ENCODE peak calls at places on chromosomes 5 and 9, in five cellular contexts. C, W, A, Z and P are unnamed samples.
A peak's percentile ranks its signal among the peaks of the same experiment; 100 is the strongest.

GRCh38 chr5:172688735-172689572 is 47.9 kb downstream of the NEURL1B start:
- DNase-seq in Z (no peak), W (peak; percentile 24), C (peak; percentile 43), A (no peak), P (no peak)

GRCh38 chr9:131621551-131622321 is 76.4 kb downstream of the PRRT1B start:
- DNase-seq in W (peak; percentile 81), Z (no peak), A (no peak), C (peak; percentile 13), P (no peak)

GRCh38 chr9:69582544-69583297 is 89.5 kb downstream of the APBA1 start:
- DNase-seq in C (no peak), W (no peak), Z (no peak), A (no peak), P (no peak)

GRCh38 chr5:113230711-113231652 is 203.8 kb downstream of the TSSK1B start:
- DNase-seq in W (no peak), Z (no peak), C (no peak), A (no peak), P (peak; percentile 49)

GRCh38 chr9:35923927-35924763 is 14.9 kb downstream of the SPAAR start:
- DNase-seq in W (no peak), A (peak; percentile 87), Z (no peak), C (no peak), P (peak; percentile 95)

GRCh38 chr5:78060421-78060820 is 234.1 kb downstream of the AP3B1 start:
- DNase-seq in W (no peak), Z (no peak), C (no peak), A (no peak), P (no peak)

GRCh38 chr9:119963258-119963797 is 594.1 kb upstream of the BRINP1 start:
- DNase-seq in A (peak; percentile 97), W (no peak), C (no peak), Z (peak; percentile 27), P (peak; percentile 74)

GRCh38 chr5:107431998-107432397 is 238.7 kb downstream of the EFNA5 start:
- DNase-seq in W (no peak), A (no peak), C (no peak), Z (no peak), P (no peak)

GRCh38 chr9:10806873-10807272 is 194.1 kb upstream of the PTPRD start:
- DNase-seq in W (no peak), A (no peak), C (no peak), Z (no peak), P (no peak)

GRCh38 chr5:119330367-119331183 is 25.2 kb upstream of the TNFAIP8 start:
- DNase-seq in W (no peak), C (peak; percentile 47), A (no peak), Z (no peak), P (no peak)

GRCh38 chr5:68290260-68290674 is 74.7 kb downstream of the PIK3R1 start:
- DNase-seq in Z (no peak), A (no peak), W (no peak), C (no peak), P (no peak)

GRCh38 chr9:93265972-93266371 is 82.0 kb downstream of the WNK2 start:
- DNase-seq in A (no peak), C (no peak), Z (no peak), W (no peak), P (no peak)

GRCh38 chr9:96253059-96253696 is 48.8 kb downstream of the HSD17B3 start:
- DNase-seq in C (no peak), Z (no peak), W (peak; percentile 55), A (no peak), P (no peak)

GRCh38 chr5:137101544-137101943 is 397.6 kb downstream of the SPOCK1 start:
- DNase-seq in A (no peak), C (no peak), Z (no peak), W (no peak), P (no peak)

GRCh38 chr9:100756217-100756616 is 178.3 kb downstream of the CAVIN4 start:
- DNase-seq in W (no peak), Z (no peak), A (no peak), C (no peak), P (no peak)

GRCh38 chr5:163347671-163348070 is 89.7 kb upstream of the CCNG1 start:
- DNase-seq in Z (peak; percentile 27), C (peak; percentile 37), W (peak; percentile 76), A (peak; percentile 10), P (peak; percentile 6)

GRCh38 chr5:36694351-36694750 is 87.9 kb downstream of the SLC1A3 start:
- DNase-seq in A (no peak), Z (no peak), W (no peak), C (no peak), P (no peak)

GRCh38 chr5:113190347-113190746 is 213.7 kb downstream of the DCP2 start:
- DNase-seq in W (no peak), Z (no peak), C (no peak), A (no peak), P (no peak)

GRCh38 chr9:89890326-89890980 is 285.6 kb downstream of the GADD45G start:
- DNase-seq in C (no peak), Z (no peak), W (no peak), A (no peak), P (no peak)

GRCh38 chr5:5589857-5590256 is 167.4 kb downstream of the ICE1 start:
- DNase-seq in W (no peak), A (no peak), Z (no peak), C (no peak), P (no peak)

GRCh38 chr5:54443264-54443663 is 12.2 kb upstream of the HSPB3 start:
- DNase-seq in W (peak; percentile 45), A (no peak), C (no peak), Z (no peak), P (no peak)

GRCh38 chr9:87714819-87715218 is 11.1 kb upstream of the CTSL start:
- DNase-seq in W (no peak), A (peak; percentile 73), Z (no peak), C (no peak), P (no peak)

GRCh38 chr5:95823738-95824609 is 1.4 kb upstream of the GLRX start:
- DNase-seq in Z (no peak), A (peak; percentile 91), C (peak; percentile 70), W (peak; percentile 85), P (peak; percentile 69)

GRCh38 chr9:98256632-98257218 is 1.3 kb upstream of the TBC1D2 start:
- DNase-seq in Z (no peak), A (no peak), W (no peak), C (peak; percentile 32), P (no peak)

GRCh38 chr9:126295936-126296600 is 30.6 kb upstream of the MVB12B start:
- DNase-seq in W (no peak), C (no peak), Z (no peak), A (no peak), P (no peak)

GRCh38 chr9:77961541-77961940 is 70.1 kb downstream of the GNAQ start:
- DNase-seq in C (no peak), Z (no peak), W (no peak), A (no peak), P (no peak)

GRCh38 chr5:175344331-175345200 is 99.4 kb downstream of the DRD1 start:
- DNase-seq in C (no peak), W (no peak), A (peak; percentile 80), Z (no peak), P (no peak)

GRCh38 chr5:179227196-179227577 is 118.1 kb downstream of the ADAMTS2 start:
- DNase-seq in Z (no peak), W (no peak), C (no peak), A (no peak), P (no peak)

GRCh38 chr5:79935992-79936643 is 54.9 kb downstream of the MTX3 start:
- DNase-seq in W (no peak), C (no peak), A (peak; percentile 32), Z (no peak), P (no peak)

GRCh38 chr5:17991775-17992174 is 357.5 kb downstream of the TAF11L14 start:
- DNase-seq in Z (no peak), W (no peak), C (no peak), A (no peak), P (no peak)

GRCh38 chr9:36470891-36471290 is 70.8 kb upstream of the RNF38 start:
- DNase-seq in W (peak; percentile 89), Z (no peak), A (no peak), C (peak; percentile 65), P (no peak)

GRCh38 chr9:77305622-77306365 is 128.5 kb downstream of the VPS13A start:
- DNase-seq in A (peak; percentile 51), C (no peak), W (no peak), Z (no peak), P (no peak)

GRCh38 chr5:80255425-80255751 is 460 bp downstream of the SERINC5 start:
- DNase-seq in W (peak; percentile 37), Z (no peak), C (peak; percentile 47), A (no peak), P (no peak)

GRCh38 chr5:10635861-10636350 is 72.0 kb downstream of the ANKRD33B start:
- DNase-seq in Z (no peak), C (no peak), W (peak; percentile 73), A (no peak), P (no peak)

GRCh38 chr9:136761545-136761981 is 2.8 kb downstream of the LCN15 start:
- DNase-seq in W (no peak), Z (no peak), A (no peak), C (no peak), P (no peak)

GRCh38 chr9:2199999-2200796 is 185.1 kb downstream of the SMARCA2 start:
- DNase-seq in Z (no peak), A (no peak), C (no peak), W (no peak), P (no peak)
- H3K4me3 ChIP-seq in Z (peak overlapping the region; percentile 1), A (no peak overlapping the region), C (no peak overlapping the region), W (no peak overlapping the region), P (no peak overlapping the region)

GRCh38 chr5:143393516-143393915 is 10.0 kb downstream of the NR3C1 start:
- DNase-seq in Z (no peak), C (no peak), W (no peak), A (no peak), P (no peak)

GRCh38 chr5:143384865-143385657 is 18.4 kb downstream of the NR3C1 start:
- DNase-seq in W (no peak), C (no peak), A (no peak), Z (no peak), P (no peak)

GRCh38 chr5:143386725-143387124 is 16.8 kb downstream of the NR3C1 start:
- DNase-seq in A (no peak), W (no peak), C (no peak), Z (no peak), P (no peak)

GRCh38 chr5:143390941-143391340 is 12.5 kb downstream of the NR3C1 start:
- DNase-seq in A (no peak), C (no peak), Z (no peak), W (no peak), P (no peak)

GRCh38 chr5:143390258-143390657 is 13.2 kb downstream of the NR3C1 start:
- DNase-seq in W (no peak), Z (no peak), C (no peak), A (no peak), P (no peak)
- TF ChIP-seq CTCF in W (no peak), Z (no peak), C (no peak), A (no peak), P (no peak)

GRCh38 chr5:62068554-62068953 is 237.5 kb upstream of the KIF2A start:
- DNase-seq in C (no peak), W (no peak), Z (no peak), A (no peak), P (no peak)
- H3K4me3 ChIP-seq in C (no peak overlapping the region), W (no peak overlapping the region), Z (no peak overlapping the region), A (no peak overlapping the region), P (no peak overlapping the region)

GRCh38 chr5:141382469-141383294 is at the start of gene PCDHGA7:
- DNase-seq in A (no peak), C (no peak), W (no peak), Z (no peak), P (no peak)
- TF ChIP-seq CTCF in A (peak; percentile 62), C (no peak), W (no peak), Z (no peak), P (peak; percentile 43)